ENCODE peak calls at places on chromosomes 1 and 21, in seven cellular contexts. D, C, Q, Z, M, I and V are unnamed samples.

GRCh38 chr21:25441835-25442234 is 165.4 kb downstream of the MRPL39 start:
- DNase-seq in Q (no peak), I (no peak), C (no peak), M (no peak), D (no peak), Z (no peak), V (no peak)

GRCh38 chr1:91501527-91501859 is 842 bp downstream of the CDC7 start:
- DNase-seq in C (no peak), Q (no peak), D (no peak), Z (no peak), I (no peak), M (no peak), V (no peak)

GRCh38 chr1:38915352-38915948 is 26.2 kb downstream of the RHBDL2 start:
- DNase-seq in D (no peak), Z (no peak), I (no peak), C (no peak), Q (no peak), M (peak; percentile 4), V (no peak)

GRCh38 chr1:31234309-31234708 is 5.4 kb downstream of the NKAIN1 start:
- DNase-seq in Z (no peak), D (no peak), Q (no peak), M (no peak), I (no peak), C (no peak), V (no peak)

GRCh38 chr1:53349369-53349705 is 21.5 kb upstream of the LRP8 start:
- DNase-seq in I (no peak), M (no peak), Z (no peak), C (no peak), Q (no peak), D (no peak), V (no peak)

GRCh38 chr21:18608226-18608625 is 204.6 kb upstream of the TMPRSS15 start:
- DNase-seq in I (no peak), C (no peak), M (no peak), Q (no peak), D (no peak), Z (no peak), V (no peak)

GRCh38 chr1:19087737-19088594 is 122.1 kb downstream of the UBR4 start:
- DNase-seq in D (no peak), Z (no peak), C (no peak), I (no peak), M (peak; percentile 39), Q (no peak), V (no peak)

GRCh38 chr1:22709891-22710687 is 550 bp upstream of the EPHB2 start:
- DNase-seq in M (no peak), I (peak; percentile 57), Z (no peak), Q (peak; percentile 75), C (peak; percentile 73), D (peak; percentile 67), V (peak; percentile 61)

GRCh38 chr1:88650676-88651418 is 33.2 kb upstream of the PKN2 start:
- DNase-seq in C (no peak), Z (no peak), M (no peak), D (no peak), I (no peak), Q (no peak), V (no peak)